ENCODE peak calls at places on chromosomes 4 and X, in six cellular contexts. P is dorsolateral prefrontal cortex, G is choroid plexus epithelial cell, J is body of pancreas, R is upper lobe of right lung, H is suprapubic skin. V is an unnamed sample.

GRCh38 chr4:153166971-153167501 is 37.2 kb upstream of the TRIM2 start:
- DNase-seq in G (peak), J (no peak), P (no peak), H (no peak), R (no peak), V (no peak)

GRCh38 chrX:70755850-70756249 is 152.7 kb downstream of the TEX11 start:
- DNase-seq in G (no peak), R (no peak), P (no peak), H (no peak), J (no peak), V (peak)

GRCh38 chrX:44580466-44580865 is 37.8 kb upstream of the FUNDC1 start:
- DNase-seq in G (peak), P (no peak), R (no peak), J (no peak), H (no peak), V (no peak)

GRCh38 chr4:88573995-88574394 is 18.3 kb upstream of the HERC3 start:
- DNase-seq in P (no peak), J (no peak), R (no peak), H (no peak), G (peak), V (no peak)

GRCh38 chrX:40104649-40105015 is 6.9 kb upstream of the BCOR start:
- DNase-seq in R (peak), J (peak), P (no peak), H (no peak), G (peak), V (no peak)

GRCh38 chrX:123884809-123885408 is 25.1 kb downstream of the XIAP start:
- DNase-seq in R (no peak), G (peak), H (no peak), P (no peak), J (peak), V (no peak)

GRCh38 chr4:115279300-115279699 is 165.9 kb upstream of the NDST4 start:
- DNase-seq in R (no peak), P (no peak), G (no peak), J (no peak), H (no peak), V (no peak)

GRCh38 chr4:52172166-52172565 is 121.1 kb downstream of the SPATA18 start:
- DNase-seq in J (peak), R (no peak), P (no peak), G (peak), H (no peak), V (no peak)

GRCh38 chrX:41394293-41394692 is 52.9 kb upstream of the NYX start:
- DNase-seq in P (no peak), R (no peak), H (no peak), J (no peak), G (no peak), V (no peak)

GRCh38 chrX:153818571-153819397 is 11.6 kb downstream of the PDZD4 start:
- DNase-seq in R (no peak), J (peak), P (no peak), G (no peak), H (no peak), V (peak)

GRCh38 chrX:24133280-24133679 is 16.2 kb upstream of the ZFX start:
- DNase-seq in G (no peak), R (no peak), P (no peak), H (no peak), J (no peak), V (no peak)

GRCh38 chrX:119502727-119503483 is 34.7 kb downstream of the SLC25A5 start:
- DNase-seq in H (peak), R (peak), P (no peak), G (peak), J (peak), V (peak)

GRCh38 chrX:149687991-149688390 is 23.9 kb upstream of the MAGEA11 start:
- DNase-seq in R (no peak), J (no peak), H (no peak), G (no peak), P (no peak), V (no peak)

GRCh38 chr4:8104491-8105302 is 53.9 kb downstream of the ABLIM2 start:
- DNase-seq in R (no peak), H (no peak), P (no peak), G (no peak), J (no peak), V (no peak)

GRCh38 chr4:56400560-56400959 is 13.3 kb upstream of the AASDH start:
- DNase-seq in J (no peak), R (no peak), G (no peak), P (no peak), H (no peak), V (no peak)

GRCh38 chr4:36222702-36223101 is 21.6 kb downstream of the ARAP2 start:
- DNase-seq in P (no peak), G (peak), H (no peak), J (no peak), R (no peak), V (no peak)

GRCh38 chr4:38080575-38080974 is 120.4 kb downstream of the PTTG2 start:
- DNase-seq in G (no peak), H (no peak), J (no peak), P (no peak), R (no peak), V (no peak)

GRCh38 chr4:83552924-83553323 is 17.0 kb downstream of the GPAT3 start:
- DNase-seq in G (peak), J (no peak), P (no peak), H (no peak), R (no peak), V (no peak)

GRCh38 chr4:139603576-139604387 is 47.8 kb upstream of the SETD7 start:
- DNase-seq in H (no peak), G (peak), P (no peak), J (peak), R (no peak), V (no peak)

GRCh38 chr4:37641886-37642849 is 44.0 kb downstream of the RELL1 start:
- DNase-seq in P (no peak), G (no peak), R (no peak), J (no peak), H (no peak), V (no peak)

GRCh38 chr4:90766837-90767236 is 639.6 kb downstream of the CCSER1 start:
- DNase-seq in J (no peak), H (no peak), G (no peak), P (no peak), R (no peak), V (no peak)

GRCh38 chr4:75686346-75686745 is 13.1 kb upstream of the G3BP2 start:
- DNase-seq in J (no peak), P (no peak), G (no peak), H (no peak), R (no peak), V (no peak)

GRCh38 chr4:47835489-47835888 is 2.4 kb downstream of the CORIN start:
- DNase-seq in H (no peak), J (no peak), G (peak), R (no peak), P (no peak), V (no peak)

GRCh38 chrX:455199-455598 is 68.5 kb upstream of the PPP2R3B start:
- DNase-seq in P (no peak), R (no peak), H (no peak), J (no peak), G (no peak), V (no peak)

GRCh38 chr4:3868146-3868840 is 102.1 kb downstream of the ADRA2C start:
- DNase-seq in H (peak), R (peak), J (no peak), P (no peak), G (peak), V (no peak)

GRCh38 chrX:3994315-3994714 is 280.9 kb upstream of the PRKX start:
- DNase-seq in P (no peak), H (no peak), J (no peak), G (no peak), R (no peak), V (no peak)

GRCh38 chr4:101345596-101346311 is 1.6 kb downstream of the PPP3CA start:
- DNase-seq in J (peak), H (peak), G (peak), R (peak), P (peak), V (peak)

GRCh38 chr4:78325244-78326187 is 226.1 kb upstream of the ANXA3 start:
- DNase-seq in H (no peak), R (no peak), P (no peak), G (no peak), J (no peak), V (no peak)

GRCh38 chr4:78336093-78336943 is 215.3 kb upstream of the ANXA3 start:
- DNase-seq in G (peak), R (no peak), J (no peak), P (no peak), H (no peak), V (no peak)

GRCh38 chr4:78332974-78333373 is 218.6 kb upstream of the ANXA3 start:
- DNase-seq in J (no peak), H (no peak), R (no peak), G (no peak), P (no peak), V (no peak)

GRCh38 chr4:78331965-78332364 is 219.6 kb upstream of the ANXA3 start:
- DNase-seq in P (no peak), G (no peak), R (no peak), J (no peak), H (no peak), V (no peak)

DNA sequence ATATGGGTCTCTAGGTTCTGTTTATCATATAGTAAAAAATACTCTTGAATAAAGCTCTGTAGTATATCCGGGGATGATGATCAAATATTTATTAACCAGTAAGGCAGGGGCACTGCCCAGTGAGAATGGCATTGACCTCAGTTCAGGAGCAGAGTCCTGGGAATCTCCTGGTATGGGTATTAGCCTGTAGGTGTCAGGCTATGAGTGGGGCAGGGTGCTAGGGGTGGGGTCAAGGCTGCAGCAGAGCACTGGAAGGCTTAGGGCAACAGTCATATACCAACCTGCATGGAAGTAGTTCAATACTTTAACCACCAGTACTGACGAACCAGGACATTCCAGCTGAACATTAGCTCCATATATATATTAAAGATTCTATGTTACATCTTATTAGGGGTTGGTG is 220.4 kb upstream of the ANXA3 start:
- DNase-seq in P (no peak), H (no peak), G (no peak), J (no peak), R (no peak), V (no peak)
- TF ChIP-seq CTCF in P (no peak), H (no peak), G (no peak), J (no peak), R (no peak), V (no peak)

GRCh38 chrX:86133761-86134160 is 14.5 kb upstream of the DACH2 start:
- DNase-seq in H (no peak), J (no peak), P (no peak), R (no peak), G (peak), V (no peak)
- TF ChIP-seq CTCF in H (no peak), J (peak), P (peak), R (peak), G (peak), V (peak)

DNA sequence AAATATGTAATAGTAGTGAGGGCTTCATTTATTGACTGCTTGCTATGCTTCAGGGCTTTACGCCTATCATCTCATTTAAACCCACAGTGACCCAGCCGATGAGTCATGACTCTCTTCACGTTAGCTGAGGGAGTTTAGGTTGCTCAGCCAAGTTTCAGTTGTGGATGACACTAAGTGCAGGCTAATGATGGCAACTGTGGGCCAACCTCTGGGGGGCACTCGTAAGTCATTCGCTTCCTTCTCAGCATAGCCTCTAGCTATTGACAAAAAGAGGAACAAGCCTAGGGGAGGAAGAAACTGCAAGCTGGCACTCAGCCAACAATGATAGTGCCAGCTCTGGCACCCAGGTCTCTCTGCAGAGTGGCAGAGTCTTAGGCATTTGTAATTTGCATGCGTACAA is 325.0 kb downstream of the ARHGAP10 start:
- DNase-seq in R (peak), G (peak), J (peak), P (no peak), H (no peak), V (no peak)
- TF ChIP-seq CTCF in R (peak), G (peak), J (no peak), P (peak), H (no peak), V (no peak)

GRCh38 chr4:26613735-26614134 is 29.9 kb downstream of the TBC1D19 start:
- DNase-seq in G (no peak), H (no peak), J (no peak), R (no peak), P (no peak), V (no peak)
- TF ChIP-seq CTCF in G (no peak), H (no peak), J (no peak), R (no peak), P (no peak), V (no peak)

DNA sequence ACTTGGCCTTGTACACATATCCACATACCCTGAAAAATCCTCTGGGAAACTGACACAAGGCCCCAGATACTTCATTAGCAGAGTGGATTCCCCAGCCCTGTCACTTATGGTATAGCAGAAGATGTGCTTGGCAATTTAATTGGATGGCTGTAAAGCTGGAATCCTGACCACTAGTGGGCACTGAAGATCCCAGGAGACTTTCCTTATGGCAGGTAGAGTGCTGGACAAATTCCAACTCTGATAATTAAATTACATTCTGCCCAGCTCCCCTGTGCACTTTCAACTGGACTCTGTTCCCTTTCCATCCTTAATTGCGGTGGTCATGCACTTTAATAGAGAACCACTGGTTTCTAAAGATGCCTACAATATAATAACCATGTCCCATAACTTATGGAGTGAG is 119.8 kb downstream of the DCK start:
- DNase-seq in R (no peak), H (no peak), P (no peak), J (peak), G (no peak), V (no peak)
- TF ChIP-seq CTCF in R (no peak), H (no peak), P (no peak), J (peak), G (peak), V (peak)

GRCh38 chr4:700587-701264 is 4.9 kb upstream of the PCGF3 start:
- DNase-seq in P (no peak), J (no peak), H (no peak), G (no peak), R (no peak), V (no peak)
- TF ChIP-seq CTCF in P (no peak), J (no peak), H (no peak), G (no peak), R (no peak), V (no peak)

DNA sequence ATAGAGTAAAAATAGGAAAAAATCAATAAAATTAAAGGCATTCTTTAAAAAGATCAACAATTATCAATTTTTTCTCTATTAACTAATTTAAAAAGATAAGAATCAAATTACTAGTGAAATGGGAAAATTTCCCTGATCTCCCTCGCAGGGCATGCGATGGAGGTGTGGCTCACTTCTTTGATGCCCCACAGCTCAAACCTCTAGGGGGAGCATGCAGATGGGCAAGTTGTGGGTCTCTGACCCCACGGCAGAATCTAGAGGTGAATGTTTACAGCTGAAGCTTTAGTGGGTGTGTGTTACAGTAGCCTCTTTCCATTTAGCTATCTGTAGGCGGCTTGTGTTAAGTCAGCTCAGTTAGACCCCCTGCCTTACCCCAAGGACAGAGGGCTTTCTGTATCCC is 1348.8 kb downstream of the PCDH18 start:
- DNase-seq in P (no peak), G (no peak), H (no peak), J (no peak), R (no peak), V (no peak)
- TF ChIP-seq CTCF in P (no peak), G (no peak), H (no peak), J (no peak), R (no peak), V (no peak)

GRCh38 chr4:176988226-176988625 is 195.5 kb upstream of the VEGFC start:
- DNase-seq in G (peak), R (no peak), H (no peak), P (no peak), J (no peak), V (no peak)
- TF ChIP-seq CTCF in G (no peak), R (no peak), H (no peak), P (no peak), J (no peak), V (no peak)

GRCh38 chr4:141220655-141221605 is at the start of gene ZNF330:
- DNase-seq in H (peak), J (peak), R (peak), G (peak), P (peak), V (peak)
- TF ChIP-seq CTCF in H (no peak), J (no peak), R (peak), G (peak), P (peak), V (peak)

DNA sequence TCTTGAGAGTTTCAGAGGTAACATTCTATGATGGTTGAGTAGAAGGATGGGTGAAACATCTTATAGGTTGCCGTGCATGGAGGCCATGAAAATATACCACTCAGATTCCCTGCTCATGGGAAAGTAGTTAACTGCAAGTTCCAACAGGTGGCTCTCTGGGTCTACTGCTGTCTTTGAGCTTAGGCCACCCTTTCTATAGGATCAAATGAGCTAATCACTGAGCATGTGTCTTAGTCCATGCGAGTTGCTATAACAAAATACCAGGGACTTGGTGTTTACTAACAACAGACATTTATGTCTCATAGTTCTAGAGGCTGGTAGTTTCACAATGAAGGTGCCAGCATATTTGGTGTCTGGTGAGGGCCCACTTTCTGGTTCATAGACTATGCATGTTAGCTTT is 144.8 kb upstream of the UNC5C start:
- DNase-seq in H (no peak), J (no peak), R (no peak), G (peak), P (no peak), V (no peak)
- TF ChIP-seq CTCF in H (no peak), J (no peak), R (no peak), G (peak), P (no peak), V (peak)

V was measured in osteocyte.